ENCODE peak calls at places on chromosomes 5 and 9, in nine cellular contexts. Q is esophagus squamous epithelium, U is PC-3, B is fibroblast of lung, Y is heart left ventricle, K is heart right ventricle, J is brain microvascular endothelial cell, E is IMR-90, L is stomach. P is an unnamed sample.

GRCh38 chr9:130535818-130536521 is 43.4 kb upstream of the FUBP3 start:
- DNase-seq in Q (no peak), U (peak; percentile 6), B (peak; percentile 31), Y (no peak), K (peak; percentile 29), J (peak; percentile 28), E (peak; percentile 60), L (no peak), P (peak; percentile 9)

GRCh38 chr5:107389769-107390168 is 281.0 kb downstream of the EFNA5 start:
- DNase-seq in Q (no peak), U (peak; percentile 14), B (no peak), Y (no peak), K (no peak), J (no peak), E (no peak), L (no peak), P (no peak)

GRCh38 chr5:72523960-72524582 is 16.9 kb upstream of the ZNF366 start:
- DNase-seq in Q (no peak), U (peak; percentile 79), B (peak; percentile 92), Y (no peak), K (no peak), J (peak; percentile 61), E (peak; percentile 88), L (no peak), P (peak; percentile 40)

GRCh38 chr5:132423443-132423898 is 54.0 kb downstream of the SLC22A5 start:
- DNase-seq in Q (no peak), U (no peak), B (no peak), Y (no peak), K (no peak), J (no peak), E (no peak), L (no peak), P (no peak)

GRCh38 chr9:135978650-135979461 is 17.7 kb upstream of the UBAC1 start:
- DNase-seq in Q (no peak), U (no peak), B (no peak), Y (no peak), K (no peak), J (no peak), E (no peak), L (no peak), P (no peak)

GRCh38 chr5:126503602-126504104 is 80.4 kb downstream of the GRAMD2B start:
- DNase-seq in Q (no peak), U (no peak), B (peak; percentile 60), Y (no peak), K (no peak), J (peak; percentile 45), E (peak; percentile 28), L (no peak), P (no peak)

GRCh38 chr5:132237141-132237540 is 9.5 kb upstream of the P4HA2 start:
- DNase-seq in Q (no peak), U (no peak), B (no peak), Y (no peak), K (no peak), J (no peak), E (peak; percentile 39), L (no peak), P (no peak)

GRCh38 chr5:150000261-150000989 is at the start of the genes HMGXB3 and TIGD6:
- DNase-seq in Q (peak; percentile 65), U (peak; percentile 99), B (peak; percentile 96), Y (peak; percentile 93), K (peak; percentile 93), J (peak; percentile 91), E (peak; percentile 95), L (peak; percentile 93), P (peak; percentile 54)

GRCh38 chr5:75016896-75017295 is 35.5 kb downstream of the GCNT4 start:
- DNase-seq in Q (no peak), U (no peak), B (no peak), Y (no peak), K (no peak), J (no peak), E (no peak), L (no peak), P (no peak)

GRCh38 chr5:179268966-179269693 is 76.1 kb downstream of the ADAMTS2 start:
- DNase-seq in Q (no peak), U (no peak), B (peak; percentile 34), Y (no peak), K (no peak), J (no peak), E (no peak), L (no peak), P (no peak)

GRCh38 chr5:1057485-1057825 is 48.9 kb downstream of the NKD2 start:
- DNase-seq in Q (no peak), U (no peak), B (no peak), Y (no peak), K (no peak), J (no peak), E (no peak), L (no peak), P (no peak)

GRCh38 chr9:78806492-78807160 is 509.7 kb downstream of the PSAT1 start:
- DNase-seq in Q (no peak), U (no peak), B (no peak), Y (no peak), K (no peak), J (no peak), E (peak; percentile 17), L (no peak), P (no peak)

GRCh38 chr5:137221914-137222313 is 277.2 kb downstream of the SPOCK1 start:
- DNase-seq in Q (no peak), U (no peak), B (no peak), Y (no peak), K (no peak), J (no peak), E (no peak), L (no peak), P (no peak)

GRCh38 chr9:27548055-27548741 is 18.6 kb upstream of the MOB3B start:
- DNase-seq in Q (no peak), U (peak; percentile 43), B (peak; percentile 74), Y (no peak), K (no peak), J (no peak), E (peak; percentile 51), L (no peak), P (no peak)

GRCh38 chr5:34657550-34657921 is 1.4 kb downstream of the RAI14 start:
- DNase-seq in Q (no peak), U (peak; percentile 49), B (peak; percentile 54), Y (no peak), K (no peak), J (no peak), E (peak; percentile 42), L (no peak), P (no peak)

GRCh38 chr9:7150153-7150890 is 392.5 kb downstream of the KDM4C start:
- DNase-seq in Q (no peak), U (no peak), B (no peak), Y (no peak), K (no peak), J (no peak), E (no peak), L (no peak), P (no peak)

GRCh38 chr5:38410304-38410990 is 146.0 kb downstream of the LIFR start:
- DNase-seq in Q (no peak), U (no peak), B (no peak), Y (no peak), K (no peak), J (no peak), E (no peak), L (no peak), P (no peak)

GRCh38 chr5:178392998-178393397 is 160.4 kb upstream of the PHYKPL start:
- DNase-seq in Q (no peak), U (no peak), B (no peak), Y (no peak), K (no peak), J (no peak), E (no peak), L (peak; percentile 24), P (no peak)

GRCh38 chr9:81847181-81847915 is 80.9 kb upstream of the SPATA31D4 start:
- DNase-seq in Q (no peak), U (no peak), B (no peak), Y (no peak), K (no peak), J (no peak), E (no peak), L (no peak), P (no peak)

GRCh38 chr9:125949247-125949646 is 202.1 kb downstream of the PBX3 start:
- DNase-seq in Q (no peak), U (peak; percentile 76), B (no peak), Y (no peak), K (no peak), J (no peak), E (no peak), L (no peak), P (no peak)

DNA sequence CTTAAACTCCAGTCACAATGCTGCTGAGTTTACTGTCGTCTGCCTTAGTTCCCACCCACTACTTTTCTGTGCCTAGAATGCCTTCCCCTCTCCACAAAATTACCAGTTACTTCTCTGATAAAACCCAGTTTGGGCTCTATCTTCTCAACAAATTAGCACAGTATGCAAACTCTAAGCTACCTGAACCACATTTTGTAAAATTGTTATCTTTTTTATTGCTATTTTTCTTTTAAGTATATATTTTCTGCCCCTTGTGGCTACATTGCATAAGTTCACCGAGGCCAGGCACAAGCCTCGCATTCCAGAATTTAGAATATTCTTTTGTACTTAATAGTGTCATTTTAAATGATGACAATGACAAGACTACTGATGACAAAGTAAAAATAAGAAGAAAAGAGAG is 60.0 kb downstream of the POU5F2 start:
- DNase-seq in Q (no peak), U (no peak), B (no peak), Y (no peak), K (no peak), J (no peak), E (no peak), L (no peak), P (no peak)
- TF ChIP-seq CTCF in Q (no peak), U (peak; percentile 57), B (peak; percentile 40), Y (no peak), K (no peak), J (peak; percentile 72), E (peak; percentile 26), L (no peak), P (peak; percentile 23)

GRCh38 chr5:124337996-124338395 is 408.4 kb downstream of the ZNF608 start:
- DNase-seq in Q (no peak), U (no peak), B (peak; percentile 6), Y (no peak), K (no peak), J (peak; percentile 20), E (peak; percentile 10), L (no peak), P (no peak)
- H3K36me3 ChIP-seq in Q (no peaks in the 10 kb centered on the region), U (no peaks in the 10 kb centered on the region), B (no peaks in the 10 kb centered on the region), Y (no peaks in the 10 kb centered on the region), K (no peaks in the 10 kb centered on the region), J (no peaks in the 10 kb centered on the region), E (no peaks in the 10 kb centered on the region), L (no peaks in the 10 kb centered on the region), P (no peaks in the 10 kb centered on the region)

DNA sequence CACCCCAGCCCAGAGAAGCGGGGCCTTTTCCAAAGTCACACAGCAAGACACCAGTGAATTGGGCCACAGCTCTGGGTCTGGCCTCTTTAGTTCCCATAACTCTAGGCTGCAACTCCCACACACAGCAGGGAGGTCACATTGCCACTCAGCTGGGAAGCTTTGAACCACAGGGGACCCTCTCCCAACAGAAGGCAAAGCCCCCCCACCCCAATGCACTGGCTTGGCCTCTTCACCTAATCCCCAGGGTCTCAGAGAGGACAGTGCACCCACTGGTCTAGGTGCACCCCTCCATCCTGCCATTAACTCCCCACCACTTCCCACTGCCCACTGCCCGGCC is 156.7 kb upstream of the IER5L start:
- DNase-seq in Q (no peak), U (no peak), B (no peak), Y (no peak), K (no peak), J (no peak), E (no peak), L (no peak), P (no peak)
- H3K4me3 ChIP-seq in Q (peak overlapping the region; percentile 49), U (peak overlapping the region; percentile 42), B (peak overlapping the region; percentile 14), Y (peak overlapping the region; percentile 16), K (no peak overlapping the region), J (no peak overlapping the region), E (no peak overlapping the region), L (peak overlapping the region; percentile 4), P (no peak overlapping the region)

GRCh38 chr9:33124716-33125378 is 42.3 kb downstream of the B4GALT1 start:
- DNase-seq in Q (no peak), U (no peak), B (no peak), Y (no peak), K (no peak), J (no peak), E (no peak), L (no peak), P (no peak)
- TF ChIP-seq CTCF in Q (no peak), U (no peak), B (no peak), Y (peak; percentile 7), K (no peak), J (no peak), E (peak; percentile 10), L (no peak), P (no peak)

P was measured in BJ.